ENCODE peak calls at places on chromosomes 11 and 22, in five cellular contexts. X, Q, L, T and B are unnamed samples.

GRCh38 chr11:120248551-120249278 is 8.8 kb downstream of the POU2F3 start:
- DNase-seq in X (peak), Q (no peak), L (no peak), T (peak), B (peak)

GRCh38 chr11:1005913-1006312 is 30.6 kb downstream of the MUC6 start:
- DNase-seq in X (no peak), Q (no peak), L (no peak), T (no peak), B (no peak)

GRCh38 chr11:114193730-114194674 is 102.2 kb upstream of the NNMT start:
- DNase-seq in X (no peak), Q (no peak), L (no peak), T (no peak), B (no peak)

GRCh38 chr11:3193373-3194015 is 25.1 kb downstream of the MRGPRG start:
- DNase-seq in X (no peak), Q (no peak), L (no peak), T (no peak), B (no peak)

GRCh38 chr11:15707971-15708370 is 593.2 kb downstream of the INSC start:
- DNase-seq in X (peak), Q (no peak), L (peak), T (no peak), B (no peak)

GRCh38 chr11:43941257-43941879 is 1.1 kb upstream of the C11orf96 start:
- DNase-seq in X (no peak), Q (no peak), L (no peak), T (no peak), B (no peak)

GRCh38 chr11:9789919-9790318 is 126.0 kb downstream of the SWAP70 start:
- DNase-seq in X (no peak), Q (no peak), L (no peak), T (no peak), B (no peak)

GRCh38 chr11:72969894-72970335 is 155.7 kb downstream of the ATG16L2 start:
- DNase-seq in X (peak), Q (no peak), L (no peak), T (peak), B (peak)

GRCh38 chr11:109320595-109320994 is 101.4 kb upstream of the C11orf87 start:
- DNase-seq in X (peak), Q (no peak), L (no peak), T (peak), B (peak)

GRCh38 chr11:61510980-61511373 is 2.4 kb downstream of the LRRC10B start:
- DNase-seq in X (no peak), Q (no peak), L (no peak), T (no peak), B (no peak)

GRCh38 chr11:126544311-126545056 is 189.0 kb downstream of the ST3GAL4 start:
- DNase-seq in X (peak), Q (no peak), L (peak), T (peak), B (peak)

GRCh38 chr11:15906481-15907035 is 449.8 kb downstream of the SOX6 start:
- DNase-seq in X (no peak), Q (no peak), L (no peak), T (no peak), B (no peak)

GRCh38 chr11:83002047-83002446 is 69.7 kb downstream of the RAB30 start:
- DNase-seq in X (no peak), Q (no peak), L (no peak), T (peak), B (no peak)

GRCh38 chr11:130118165-130118564 is 41.4 kb upstream of the ST14 start:
- DNase-seq in X (no peak), Q (no peak), L (no peak), T (no peak), B (no peak)

GRCh38 chr22:44497218-44497903 is 672 bp downstream of the RTL6 start:
- DNase-seq in X (peak), Q (no peak), L (peak), T (peak), B (no peak)

GRCh38 chr11:123773026-123773425 is 18.7 kb upstream of the OR6X1 start:
- DNase-seq in X (no peak), Q (no peak), L (no peak), T (no peak), B (no peak)

GRCh38 chr11:8089791-8090510 is 8.9 kb downstream of the TUB start:
- DNase-seq in X (no peak), Q (no peak), L (no peak), T (no peak), B (no peak)

GRCh38 chr11:8091671-8092070 is 10.7 kb downstream of the TUB start:
- DNase-seq in X (no peak), Q (no peak), L (no peak), T (no peak), B (no peak)

GRCh38 chr11:8092587-8093424 is 11.8 kb downstream of the TUB start:
- DNase-seq in X (peak), Q (no peak), L (peak), T (peak), B (peak)

GRCh38 chr11:8087756-8088155 is 6.7 kb downstream of the TUB start:
- DNase-seq in X (no peak), Q (no peak), L (no peak), T (no peak), B (no peak)

DNA sequence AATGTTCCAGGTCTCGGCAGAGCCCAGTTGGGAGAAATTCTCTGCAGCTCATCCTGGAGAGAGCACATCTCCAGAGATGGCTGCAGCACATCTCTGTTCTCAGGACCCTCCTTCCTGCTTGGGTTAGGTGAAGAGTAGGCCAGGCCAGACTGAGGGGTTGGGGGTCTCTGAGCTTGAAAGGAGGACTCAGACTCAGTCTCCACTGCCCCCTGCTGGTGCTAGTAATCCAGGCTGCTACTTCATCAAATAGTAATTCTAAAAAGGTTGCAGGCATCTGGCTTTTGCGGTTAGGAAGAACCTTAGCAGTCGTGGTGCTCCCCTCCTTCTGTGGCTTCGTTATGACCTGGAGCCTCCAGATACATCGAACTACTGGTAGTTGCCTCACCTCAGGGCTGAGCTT is 9.7 kb downstream of the TUB start:
- DNase-seq in X (no peak), Q (peak), L (peak), T (no peak), B (no peak)
- TF ChIP-seq CTCF in X (peak), Q (no peak), L (peak), T (peak), B (peak)

GRCh38 chr11:27968461-27968860 is 139.5 kb downstream of the KIF18A start:
- DNase-seq in X (no peak), Q (no peak), L (no peak), T (no peak), B (no peak)
- H3K4me3 ChIP-seq in X (no peak), Q (no peak), L (no peak), T (no peak), B (no peak)

GRCh38 chr11:46220313-46220712 is 57.1 kb upstream of the CREB3L1 start:
- DNase-seq in X (no peak), Q (no peak), L (no peak), T (no peak), B (no peak)

GRCh38 chr11:46223252-46223513 is 54.3 kb upstream of the CREB3L1 start:
- DNase-seq in X (no peak), Q (no peak), L (no peak), T (no peak), B (no peak)

GRCh38 chr11:46216765-46217089 is 60.7 kb upstream of the CREB3L1 start:
- DNase-seq in X (no peak), Q (no peak), L (no peak), T (no peak), B (no peak)

DNA sequence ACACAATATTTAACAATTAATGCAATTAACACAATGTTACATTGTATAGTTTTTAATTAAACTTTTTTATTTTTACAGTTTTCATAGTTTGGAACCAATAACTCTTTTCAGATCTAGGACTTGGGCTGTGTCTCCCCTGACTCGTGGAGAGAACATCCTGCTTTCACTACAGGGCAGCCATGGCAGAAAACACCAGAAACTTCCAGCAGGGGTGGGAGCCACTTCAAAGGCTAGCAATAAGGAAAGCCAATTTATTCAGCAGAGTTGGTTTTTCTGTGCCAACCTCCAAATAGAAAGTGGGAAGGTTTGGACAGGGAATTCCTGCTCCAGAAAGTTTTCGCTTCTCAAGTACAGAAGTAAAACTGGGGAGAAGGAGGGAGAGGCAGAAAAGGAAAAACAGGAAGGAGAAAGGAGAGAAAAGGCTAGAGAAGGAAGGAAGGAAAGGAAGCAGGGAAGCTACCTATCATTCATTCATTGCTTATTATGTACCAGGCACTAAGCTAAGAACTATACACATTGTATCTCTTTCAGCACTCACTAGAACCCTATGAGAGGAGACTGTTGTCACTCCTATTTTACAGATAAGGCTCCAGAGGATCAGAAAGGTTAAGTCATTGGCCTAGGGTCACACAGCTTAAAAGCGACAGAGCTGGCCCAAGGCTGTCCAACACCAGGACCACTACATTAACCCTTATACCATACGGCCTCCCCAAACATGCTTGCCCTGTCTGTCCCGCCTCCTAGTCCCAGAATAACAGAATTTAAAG is 54.8 kb upstream of the CREB3L1 start:
- DNase-seq in X (no peak), Q (no peak), L (no peak), T (no peak), B (no peak)
- TF ChIP-seq CTCF in X (peak), Q (no peak), L (no peak), T (no peak), B (no peak)

GRCh38 chr11:56846631-56847400 is 98.3 kb upstream of the OR9G4 start:
- DNase-seq in X (no peak), Q (no peak), L (no peak), T (peak), B (peak)

GRCh38 chr11:56849852-56850251 is 101.4 kb upstream of the OR9G4 start:
- DNase-seq in X (no peak), Q (no peak), L (no peak), T (peak), B (no peak)

GRCh38 chr11:56848105-56848809 is 99.8 kb upstream of the OR9G4 start:
- DNase-seq in X (no peak), Q (no peak), L (no peak), T (no peak), B (no peak)

GRCh38 chr11:56852131-56852530 is 103.6 kb upstream of the OR9G4 start:
- DNase-seq in X (no peak), Q (no peak), L (no peak), T (peak), B (no peak)

DNA sequence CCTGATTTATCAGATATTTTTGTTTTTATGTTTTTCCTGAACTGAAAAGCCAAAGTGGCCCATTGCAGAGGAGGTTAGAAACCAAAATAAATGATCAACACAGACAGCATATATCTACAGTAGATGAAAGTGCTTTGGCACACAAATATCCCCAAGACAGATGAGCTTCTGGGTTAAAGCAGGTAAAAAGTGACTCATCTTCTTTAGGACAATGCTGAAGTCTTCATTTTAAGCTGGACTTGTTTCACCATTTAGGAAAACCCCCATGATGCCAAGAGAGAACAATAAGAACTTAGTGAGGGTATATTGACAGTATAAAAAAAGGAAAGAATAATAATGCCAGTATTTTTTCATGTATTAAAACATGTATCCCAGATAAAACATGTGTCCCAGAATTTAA is 100.8 kb upstream of the OR9G4 start:
- DNase-seq in X (no peak), Q (no peak), L (no peak), T (peak), B (no peak)
- H3K4me3 ChIP-seq in X (no peak), Q (no peak), L (no peak), T (no peak), B (no peak)

DNA sequence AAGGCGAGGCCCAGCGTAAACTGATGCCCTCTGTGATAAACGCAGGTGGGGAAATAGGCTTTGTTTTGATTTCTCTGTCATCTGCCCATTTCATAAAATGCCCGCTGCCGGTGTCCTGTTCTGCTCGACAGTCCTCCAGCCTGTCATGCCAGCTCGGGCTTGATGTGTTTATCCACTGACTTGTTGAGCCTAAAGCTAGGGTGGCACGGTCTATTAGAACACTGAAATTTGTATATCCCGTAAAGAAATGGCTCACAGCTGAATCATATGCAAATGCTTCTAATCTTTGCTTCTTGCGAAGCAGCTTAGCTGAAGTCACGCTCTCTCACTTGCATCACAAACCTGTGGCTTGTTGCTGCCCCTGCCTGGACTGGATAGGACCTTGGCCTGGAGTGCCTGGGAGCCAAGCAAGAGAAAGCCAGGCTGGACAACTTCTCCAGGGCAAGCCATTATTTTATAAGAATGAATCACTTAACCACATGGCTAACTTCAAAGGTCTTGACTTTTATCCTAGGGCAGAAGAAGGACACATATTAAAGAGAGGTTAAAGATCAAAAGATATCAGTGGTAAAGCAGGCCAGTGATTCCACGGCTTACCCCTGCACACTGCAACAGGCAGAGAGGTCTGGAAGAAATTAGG is 33.1 kb downstream of the EHF start:
- DNase-seq in X (peak), Q (no peak), L (peak), T (peak), B (peak)
- TF ChIP-seq CTCF in X (no peak), Q (no peak), L (no peak), T (no peak), B (peak)